ENCODE peak calls at places on chromosomes 16 and 17, in seven cellular contexts. Z, A, H, E, L, X and J are unnamed samples.

GRCh38 chr16:1535391-1536291 is 2.2 kb downstream of the TMEM204 start:
- DNase-seq in Z (no peak), A (no peak), H (no peak), E (no peak), L (no peak), X (no peak), J (no peak)

GRCh38 chr16:90015586-90016338 is 3.5 kb downstream of the DBNDD1 start:
- DNase-seq in Z (no peak), A (no peak), H (no peak), E (no peak), L (no peak), X (no peak), J (peak)

GRCh38 chr17:77540975-77541374 is 400.2 kb downstream of the SEC14L1 start:
- DNase-seq in Z (no peak), A (no peak), H (peak), E (no peak), L (no peak), X (no peak), J (no peak)

GRCh38 chr16:49659356-49659755 is 196.6 kb downstream of the ZNF423 start:
- DNase-seq in Z (no peak), A (no peak), H (no peak), E (no peak), L (no peak), X (no peak), J (no peak)

GRCh38 chr16:27228621-27229501 is 25.5 kb downstream of the KDM8 start:
- DNase-seq in Z (no peak), A (no peak), H (no peak), E (no peak), L (no peak), X (no peak), J (no peak)

GRCh38 chr17:27481327-27481726 is 25.1 kb downstream of the KSR1 start:
- DNase-seq in Z (no peak), A (no peak), H (no peak), E (no peak), L (no peak), X (peak), J (no peak)

GRCh38 chr17:12591336-12591735 is 74.4 kb upstream of the MYOCD start:
- DNase-seq in Z (peak), A (no peak), H (peak), E (no peak), L (peak), X (no peak), J (peak)

GRCh38 chr17:72422505-72423285 is 301.9 kb downstream of the SOX9 start:
- DNase-seq in Z (peak), A (no peak), H (no peak), E (no peak), L (peak), X (peak), J (peak)

GRCh38 chr17:32971171-32971570 is 20.5 kb upstream of the SPACA3 start:
- DNase-seq in Z (no peak), A (no peak), H (no peak), E (no peak), L (peak), X (no peak), J (no peak)

GRCh38 chr17:43936434-43936833 is 5.8 kb downstream of the PPY start:
- DNase-seq in Z (peak), A (no peak), H (no peak), E (no peak), L (no peak), X (no peak), J (no peak)
- H3K18ac ChIP-seq in Z (no peak), A (no peak), H (no peak), E (no peak), L (no peak), X (no peak), J (no peak)

GRCh38 chr17:3740611-3741073 is 16.9 kb downstream of the HASPIN start:
- DNase-seq in Z (no peak), A (no peak), H (no peak), E (no peak), L (no peak), X (no peak), J (peak)
- H2BK120ac ChIP-seq in Z (no peak), A (no peak), H (no peak), E (no peak), L (no peak), X (no peak), J (no peak)

GRCh38 chr17:13952252-13952721 is 117.0 kb upstream of the COX10 start:
- DNase-seq in Z (no peak), A (no peak), H (no peak), E (no peak), L (no peak), X (no peak), J (no peak)
- H3K18ac ChIP-seq in Z (no peak), A (no peak), H (no peak), E (no peak), L (no peak), X (no peak), J (no peak)

DNA sequence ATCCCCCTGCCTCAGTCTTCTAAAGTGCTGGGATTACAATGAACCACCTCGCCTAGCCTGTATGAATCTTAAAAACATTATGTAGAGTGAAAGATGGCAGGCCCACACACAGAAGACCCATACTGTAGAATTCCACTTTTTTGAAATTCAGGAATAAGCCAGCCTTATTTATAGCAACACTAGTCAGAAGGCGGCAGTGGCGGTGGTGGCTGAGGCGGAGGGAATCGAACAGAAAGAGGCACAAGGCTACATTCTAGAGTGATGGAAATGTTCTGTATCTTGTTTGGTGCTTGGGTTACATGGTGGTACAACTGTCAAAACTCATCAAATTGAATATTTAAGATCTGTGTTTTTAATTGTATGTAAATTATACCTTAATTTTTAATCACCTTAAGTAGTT is 11.3 kb downstream of the GFOD2 start:
- DNase-seq in Z (no peak), A (no peak), H (no peak), E (no peak), L (no peak), X (no peak), J (no peak)
- H2BK120ac ChIP-seq in Z (no peak), A (no peak), H (no peak), E (no peak), L (no peak), X (no peak), J (no peak)

DNA sequence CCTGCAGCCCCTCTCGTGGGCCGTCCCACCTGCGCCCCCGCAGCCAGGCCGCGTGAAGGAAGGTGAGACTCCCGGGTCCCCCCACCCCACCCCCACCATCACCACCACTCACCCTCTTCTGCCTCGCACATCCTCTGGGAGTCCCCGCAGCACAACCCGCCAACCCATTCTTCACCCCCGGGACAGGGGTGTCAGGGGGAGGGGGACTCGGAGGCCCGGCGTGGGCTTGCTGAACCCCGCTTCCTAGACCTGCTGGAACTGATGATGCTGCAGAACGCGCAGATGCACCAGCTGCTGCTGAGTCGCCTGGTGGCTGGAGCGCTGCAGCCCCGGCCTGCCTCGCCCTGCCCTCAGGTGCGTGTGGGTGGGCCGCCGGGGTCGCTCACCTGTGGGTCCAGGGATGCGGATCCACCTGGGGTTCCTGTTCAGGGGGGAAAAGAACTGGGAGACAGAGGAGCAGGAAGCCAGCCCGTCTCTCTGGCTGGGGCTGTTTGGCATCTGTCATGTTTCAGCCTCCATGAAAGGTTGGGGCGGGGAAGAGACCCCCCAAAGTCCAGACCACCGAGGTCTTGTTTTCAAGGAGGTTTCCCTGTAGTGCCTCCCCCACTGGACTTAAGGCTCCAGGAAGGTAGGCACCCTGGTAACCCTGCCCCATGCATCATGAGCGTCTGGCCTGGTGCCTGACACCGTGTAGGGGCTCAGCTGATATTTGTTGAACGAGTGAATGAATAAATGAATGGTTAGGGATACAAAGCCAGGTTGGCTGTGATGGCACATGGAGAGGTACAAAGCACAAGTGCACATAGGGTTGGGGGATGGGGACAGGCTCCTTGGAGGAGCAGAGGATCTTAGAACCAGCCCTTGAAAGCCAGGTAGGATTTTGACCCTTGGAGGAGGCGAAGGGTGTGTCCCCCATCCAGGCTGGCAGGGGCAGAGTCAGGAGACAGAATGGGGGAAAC is 849 bp downstream of the PRR29 start:
- DNase-seq in Z (no peak), A (no peak), H (peak), E (no peak), L (no peak), X (no peak), J (no peak)
- H3K18ac ChIP-seq in Z (no peak), A (peak), H (no peak), E (no peak), L (peak), X (no peak), J (no peak)

DNA sequence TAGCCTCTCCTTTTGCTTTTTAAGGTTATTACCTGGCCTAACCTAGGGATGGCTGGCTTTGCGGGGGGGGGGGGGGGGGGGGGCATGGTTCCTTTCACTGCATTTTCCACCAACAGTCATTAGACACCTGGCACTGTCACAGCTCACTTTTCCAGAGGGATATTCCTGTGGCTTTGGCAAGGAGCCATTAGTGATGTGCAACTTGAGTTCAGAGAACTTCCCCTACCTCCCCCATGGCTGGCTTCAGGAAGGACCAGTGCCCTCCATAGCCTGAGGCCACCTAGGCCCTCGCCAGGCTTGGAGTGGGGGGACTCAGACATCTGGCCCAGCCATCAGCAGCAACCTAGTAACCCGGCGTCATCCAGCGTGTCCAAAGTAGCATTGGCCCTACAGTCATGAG is 234.6 kb downstream of the CPPED1 start:
- DNase-seq in Z (no peak), A (no peak), H (no peak), E (no peak), L (no peak), X (no peak), J (no peak)
- H2BK120ac ChIP-seq in Z (no peak), A (no peak), H (no peak), E (no peak), L (no peak), X (no peak), J (no peak)

DNA sequence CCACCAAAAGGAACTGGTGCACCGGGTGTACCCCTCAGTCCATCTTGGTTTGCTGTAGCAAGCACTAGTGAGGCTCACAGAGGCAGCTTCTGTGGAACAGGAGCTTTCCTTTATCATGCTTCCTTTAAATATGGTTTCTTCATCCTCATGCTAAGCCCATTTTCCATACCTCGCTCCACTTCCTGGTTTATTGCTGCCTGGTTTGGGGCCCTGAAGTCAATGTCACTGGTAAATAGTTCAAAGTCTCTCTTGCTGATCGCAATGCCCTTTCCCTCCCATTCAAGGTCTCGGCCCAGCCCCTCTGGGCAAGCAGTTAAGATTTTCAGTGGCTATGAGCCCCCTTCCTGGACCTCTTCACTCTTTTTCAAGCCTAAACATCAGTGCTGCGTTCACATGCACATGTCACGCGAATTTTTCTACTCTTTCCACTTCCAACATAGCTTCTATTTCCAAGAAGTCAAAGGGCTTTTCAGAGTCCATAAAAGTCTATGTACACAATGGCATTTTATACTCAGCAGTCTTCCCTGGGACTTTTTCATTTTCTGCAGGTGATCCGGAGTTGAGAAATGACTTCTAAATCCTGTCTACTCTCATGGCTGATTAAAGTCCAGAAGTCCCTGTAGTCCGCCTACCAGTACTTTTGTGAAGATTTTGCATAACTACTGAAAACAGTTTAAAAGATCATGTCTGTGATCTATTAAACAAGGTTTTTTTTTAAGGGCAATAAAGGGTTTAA is 323.8 kb upstream of the ZFHX3 start:
- DNase-seq in Z (no peak), A (no peak), H (no peak), E (no peak), L (no peak), X (no peak), J (no peak)
- H3K18ac ChIP-seq in Z (no peak), A (no peak), H (no peak), E (no peak), L (no peak), X (no peak), J (no peak)